ENCODE peak calls at places on chromosome 11, in four cellular contexts. V is heart left ventricle; Y is activated CD8-positive, alpha-beta memory T cell treated with anti-CD3 and anti-CD28 coated beads, Interleukin-2, amount 50 U/mL, for 4 hours; C is GDM1. R is an unnamed sample.

GRCh38 chr11:130611791-130612251 is 163.4 kb downstream of the ADAMTS15 start:
- DNase-seq in Y (no peak), V (no peak), C (no peak), R (no peak)

GRCh38 chr11:62430350-62430749 is 11.5 kb downstream of the SCGB1A1 start:
- DNase-seq in Y (no peak), V (no peak), C (no peak), R (no peak)

GRCh38 chr11:61080986-61081590 is 21.2 kb upstream of the CD5 start:
- DNase-seq in V (no peak), C (no peak), Y (no peak), R (no peak)

GRCh38 chr11:75461136-75461535 is 28.1 kb upstream of the KLHL35 start:
- DNase-seq in Y (no peak), C (no peak), V (peak; percentile 10), R (no peak)

GRCh38 chr11:120303004-120303637 is 22.0 kb upstream of the TLCD5 start:
- DNase-seq in V (peak; percentile 79), C (peak; percentile 53), Y (peak; percentile 63), R (peak; percentile 87)

GRCh38 chr11:43943931-43944751 is 1.7 kb downstream of the C11orf96 start:
- DNase-seq in Y (no peak), C (no peak), V (no peak), R (no peak)

GRCh38 chr11:22792497-22792896 is 37.1 kb downstream of the SVIP start:
- DNase-seq in Y (no peak), C (no peak), V (no peak), R (peak; percentile 88)

GRCh38 chr11:17267576-17267975 is 9.0 kb upstream of the NUCB2 start:
- DNase-seq in Y (no peak), C (peak; percentile 39), V (no peak), R (no peak)

GRCh38 chr11:65431452-65432132 is 9.0 kb downstream of the NEAT1 start:
- DNase-seq in V (no peak), C (no peak), Y (peak; percentile 17), R (no peak)

GRCh38 chr11:31913985-31914384 is 102.9 kb upstream of the PAX6 start:
- DNase-seq in Y (no peak), V (no peak), C (no peak), R (no peak)

GRCh38 chr11:72736452-72737069 is 15.6 kb downstream of the ARAP1 start:
- DNase-seq in V (peak; percentile 77), Y (peak; percentile 65), C (peak; percentile 80), R (peak; percentile 49)

GRCh38 chr11:128501576-128502549 is 85.5 kb downstream of the ETS1 start:
- DNase-seq in C (no peak), Y (no peak), V (peak; percentile 75), R (no peak)

GRCh38 chr11:108853864-108854263 is 189.0 kb downstream of the DDX10 start:
- DNase-seq in V (peak; percentile 35), C (no peak), Y (no peak), R (no peak)

GRCh38 chr11:61350336-61350735 is 11.3 kb downstream of the CYB561A3 start:
- DNase-seq in V (peak; percentile 12), Y (no peak), C (no peak), R (no peak)

GRCh38 chr11:43631732-43632131 is 48.8 kb upstream of the HSD17B12 start:
- DNase-seq in C (no peak), Y (no peak), V (no peak), R (no peak)

GRCh38 chr11:71373791-71374454 is 74.3 kb downstream of the DHCR7 start:
- DNase-seq in C (no peak), V (no peak), Y (no peak), R (no peak)

GRCh38 chr11:48013269-48013901 is 33.0 kb downstream of the PTPRJ start:
- DNase-seq in C (no peak), V (peak; percentile 43), Y (peak; percentile 54), R (no peak)

GRCh38 chr11:3866206-3866605 is 10.7 kb downstream of the STIM1 start:
- DNase-seq in V (peak; percentile 45), Y (no peak), C (no peak), R (no peak)

GRCh38 chr11:111735262-111736116 is 30.7 kb downstream of the PPP2R1B start:
- DNase-seq in Y (no peak), V (peak; percentile 84), C (no peak), R (peak; percentile 73)

GRCh38 chr11:65041206-65042035 is at the start of gene SAC3D1:
- DNase-seq in C (peak; percentile 65), V (no peak), Y (no peak), R (peak; percentile 16)

GRCh38 chr11:33936745-33937612 is 45.1 kb upstream of the LMO2 start:
- DNase-seq in V (peak; percentile 75), Y (no peak), C (no peak), R (no peak)

GRCh38 chr11:65422104-65422632 is 430 bp upstream of the NEAT1 start:
- DNase-seq in V (peak; percentile 99), Y (peak; percentile 91), C (peak; percentile 94), R (peak; percentile 94)

GRCh38 chr11:77883775-77884174 is 62.8 kb downstream of the AAMDC start:
- DNase-seq in V (no peak), C (no peak), Y (no peak), R (peak; percentile 79)

GRCh38 chr11:73950869-73951710 is at the start of gene DNAJB13:
- DNase-seq in Y (no peak), V (no peak), C (no peak), R (peak; percentile 78)

GRCh38 chr11:74444173-74444832 is 23.0 kb downstream of the KCNE3 start:
- DNase-seq in V (no peak), C (no peak), Y (no peak), R (peak; percentile 85)

GRCh38 chr11:130485983-130486970 is 37.8 kb downstream of the ADAMTS15 start:
- DNase-seq in C (no peak), Y (no peak), V (no peak), R (no peak)

GRCh38 chr11:122375687-122376399 is 259.8 kb upstream of the BLID start:
- DNase-seq in Y (no peak), V (no peak), C (no peak), R (peak; percentile 20)

R was measured in SJCRH30.